ENCODE peak calls at places on chromosomes 2 and 18, in five cellular contexts. O, Q, L, Z and U are unnamed samples.

GRCh38 chr2:18750662-18751554 is 161.5 kb upstream of the NT5C1B start:
- DNase-seq in O (peak; percentile 23), Q (no peak), L (peak; percentile 15), Z (no peak), U (no peak)

GRCh38 chr2:85259101-85259590 is 68.6 kb downstream of the TGOLN2 start:
- DNase-seq in O (peak; percentile 39), Q (no peak), L (peak; percentile 72), Z (no peak), U (no peak)

GRCh38 chr2:182499706-182500470 is 73.1 kb upstream of the PDE1A start:
- DNase-seq in O (no peak), Q (no peak), L (peak; percentile 25), Z (no peak), U (no peak)

GRCh38 chr2:65481961-65482360 is 49.6 kb upstream of the SPRED2 start:
- DNase-seq in O (no peak), Q (no peak), L (no peak), Z (no peak), U (no peak)

GRCh38 chr2:238170386-238171071 is 11.8 kb downstream of the ERFE start:
- DNase-seq in O (no peak), Q (no peak), L (no peak), Z (no peak), U (no peak)

GRCh38 chr2:132670961-132671781 is 1.2 kb upstream of the LYPD1 start:
- DNase-seq in O (peak; percentile 80), Q (peak; percentile 11), L (peak; percentile 96), Z (no peak), U (no peak)

GRCh38 chr18:39751161-39751560 is 2185.6 kb upstream of the CELF4 start:
- DNase-seq in O (no peak), Q (no peak), L (peak; percentile 39), Z (no peak), U (no peak)

GRCh38 chr2:203693242-203693879 is 13.1 kb upstream of the CD28 start:
- DNase-seq in O (no peak), Q (no peak), L (no peak), Z (no peak), U (no peak)

GRCh38 chr2:239396881-239397681 is 3.7 kb downstream of the HDAC4 start:
- DNase-seq in O (no peak), Q (no peak), L (no peak), Z (no peak), U (no peak)

GRCh38 chr2:226862623-226863022 is 26.8 kb downstream of the RHBDD1 start:
- DNase-seq in O (no peak), Q (no peak), L (no peak), Z (no peak), U (no peak)

GRCh38 chr2:8761529-8762164 is 75.8 kb downstream of the KIDINS220 start:
- DNase-seq in O (peak; percentile 7), Q (no peak), L (peak; percentile 12), Z (no peak), U (peak; percentile 54)

GRCh38 chr2:42566006-42566405 is 2.4 kb upstream of the MTA3 start:
- DNase-seq in O (no peak), Q (no peak), L (no peak), Z (no peak), U (no peak)

GRCh38 chr2:14720319-14720718 is 87.8 kb downstream of the LRATD1 start:
- DNase-seq in O (peak; percentile 67), Q (no peak), L (peak; percentile 48), Z (no peak), U (no peak)

GRCh38 chr2:222907790-222908431 is 47.1 kb downstream of the ACSL3 start:
- DNase-seq in O (no peak), Q (no peak), L (peak; percentile 68), Z (no peak), U (no peak)

GRCh38 chr2:47313141-47313691 is 89.7 kb upstream of the MSH2 start:
- DNase-seq in O (peak; percentile 65), Q (no peak), L (peak; percentile 38), Z (no peak), U (peak; percentile 50)

GRCh38 chr2:55590810-55591440 is 26.5 kb downstream of the PPP4R3B start:
- DNase-seq in O (peak; percentile 88), Q (no peak), L (peak; percentile 49), Z (no peak), U (peak; percentile 27)

GRCh38 chr2:180690611-180691010 is 289.8 kb upstream of the UBE2E3 start:
- DNase-seq in O (peak; percentile 69), Q (no peak), L (no peak), Z (no peak), U (no peak)

GRCh38 chr2:176268976-176269318 is 295 bp upstream of the MTX2 start:
- DNase-seq in O (no peak), Q (no peak), L (no peak), Z (no peak), U (no peak)

GRCh38 chr2:28649481-28650260 is 102.0 kb upstream of the PPP1CB start:
- DNase-seq in O (peak; percentile 72), Q (no peak), L (no peak), Z (no peak), U (no peak)